ENCODE peak calls at places on chromosome 22, in eight cellular contexts. H is mesendoderm, V is trophoblast cell, K is iPS DF 6.9, E is fibroblast of lung, M is sigmoid colon, Q is stomach, J is transverse colon. U is an unnamed sample. For H3K4me1, the result is how much of the 10 kb centered on the place peaks cover.

GRCh38 chr22:20211997-20212753 is 55.9 kb downstream of the RTN4R start:
- DNase-seq in H (no peak), M (peak), J (peak), K (no peak), Q (peak), V (no peak), E (peak), U (no peak)

GRCh38 chr22:42074846-42075245 is 798 bp downstream of the PHETA2 start:
- DNase-seq in M (no peak), V (no peak), K (no peak), H (no peak), E (no peak), Q (no peak), J (no peak), U (no peak)

GRCh38 chr22:22702159-22702873 is 57.9 kb downstream of the GGTLC2 start:
- DNase-seq in J (peak), Q (no peak), M (no peak), V (no peak), H (peak), K (no peak), E (no peak), U (peak)

GRCh38 chr22:39026509-39027150 is 5.7 kb downstream of the APOBEC3D start:
- DNase-seq in E (no peak), H (no peak), J (no peak), M (no peak), V (peak), Q (no peak), K (no peak), U (no peak)

GRCh38 chr22:36714110-36714509 is 10.6 kb upstream of the CACNG2 start:
- DNase-seq in E (no peak), K (no peak), Q (no peak), V (no peak), J (no peak), H (no peak), M (no peak), U (no peak)

GRCh38 chr22:35102663-35103062 is 36.7 kb downstream of the ISX start:
- DNase-seq in E (no peak), M (no peak), Q (no peak), H (peak), V (peak), J (peak), K (peak), U (peak)

GRCh38 chr22:25661067-25661466 is 80.9 kb upstream of the MYO18B start:
- DNase-seq in M (no peak), V (no peak), K (no peak), Q (no peak), E (peak), J (no peak), H (no peak), U (no peak)

GRCh38 chr22:28940441-28940840 is 57.1 kb downstream of the ZNRF3 start:
- DNase-seq in J (no peak), K (no peak), Q (no peak), V (no peak), H (no peak), M (no peak), E (no peak), U (peak)

GRCh38 chr22:38413085-38414008 is 41.7 kb downstream of the KCNJ4 start:
- DNase-seq in M (peak), V (peak), K (no peak), E (no peak), J (peak), Q (peak), H (no peak), U (no peak)

GRCh38 chr22:23893957-23894709 is at the start of gene MIF:
- DNase-seq in Q (peak), K (peak), H (peak), V (peak), E (peak), M (peak), J (peak), U (peak)

GRCh38 chr22:25110846-25111578 is 88.6 kb upstream of the CRYBB3 start:
- DNase-seq in Q (peak), K (peak), E (peak), M (peak), V (peak), H (peak), J (peak), U (peak)

GRCh38 chr22:24189249-24190158 is 8.2 kb downstream of the SUSD2 start:
- DNase-seq in V (peak), K (peak), H (peak), J (peak), M (peak), E (peak), Q (peak), U (peak)

DNA sequence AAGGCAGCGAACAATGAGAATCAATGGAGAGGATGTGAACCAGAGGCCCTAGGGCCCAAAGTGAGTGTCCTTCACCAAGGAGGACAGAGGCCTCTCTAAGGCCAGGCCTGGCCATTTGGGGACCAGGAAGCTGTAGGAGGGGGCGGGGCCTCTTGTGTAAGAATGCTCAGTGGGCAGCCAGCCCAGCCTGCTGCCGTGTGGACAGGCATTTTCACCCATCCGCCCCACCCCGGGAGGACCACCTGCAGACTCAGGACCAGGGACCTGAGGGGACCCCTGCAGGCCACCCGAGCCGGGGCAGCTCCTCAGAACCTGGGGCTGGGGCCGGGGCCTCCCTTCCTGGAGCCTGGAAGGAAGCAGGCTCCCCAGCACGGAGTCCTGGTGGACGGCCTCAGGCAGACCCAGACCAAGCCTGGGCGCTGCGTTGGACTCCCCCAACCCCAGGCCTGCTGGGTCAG is 1.7 kb upstream of the TRABD start:
- DNase-seq in E (peak), K (no peak), M (peak), H (no peak), J (peak), Q (peak), V (no peak), U (peak)
- H3K4me3 ChIP-seq in E (no peak), K (no peak), M (no peak), H (no peak), J (no peak), Q (no peak), V (no peak), U (no peak)

DNA sequence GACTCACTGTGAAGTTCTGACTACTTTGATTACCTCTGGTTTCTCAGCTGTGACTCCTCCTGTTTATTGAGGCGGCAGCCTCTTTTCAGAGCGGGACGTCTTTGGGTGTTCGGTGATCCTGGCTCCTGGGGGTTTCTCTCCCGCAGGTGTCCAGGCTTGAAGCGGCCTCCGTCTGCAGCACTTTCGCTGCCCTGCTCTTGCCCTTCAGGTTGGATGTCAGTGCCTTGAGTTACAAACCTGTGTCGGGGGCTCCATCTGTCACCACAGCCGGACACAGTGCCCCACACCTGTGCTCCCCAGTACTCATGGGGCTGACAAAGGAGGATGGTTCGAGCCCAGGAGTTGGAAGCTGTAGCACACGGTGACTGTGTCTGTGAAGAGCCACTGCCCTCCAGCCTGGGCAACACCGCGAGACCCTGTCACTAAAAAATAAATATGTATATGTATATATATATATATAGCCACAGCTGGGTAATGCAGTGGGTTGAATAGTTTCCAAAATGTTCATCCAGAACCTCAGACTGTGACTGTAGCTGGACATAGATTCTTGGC is 104.1 kb downstream of the BRD1 start:
- DNase-seq in Q (no peak), J (no peak), H (no peak), M (no peak), V (no peak), K (no peak), E (no peak), U (no peak)
- H3K27ac ChIP-seq in Q (no peak), J (no peak), H (no peak), M (no peak), V (no peak), K (no peak), E (no peak), U (no peak)

DNA sequence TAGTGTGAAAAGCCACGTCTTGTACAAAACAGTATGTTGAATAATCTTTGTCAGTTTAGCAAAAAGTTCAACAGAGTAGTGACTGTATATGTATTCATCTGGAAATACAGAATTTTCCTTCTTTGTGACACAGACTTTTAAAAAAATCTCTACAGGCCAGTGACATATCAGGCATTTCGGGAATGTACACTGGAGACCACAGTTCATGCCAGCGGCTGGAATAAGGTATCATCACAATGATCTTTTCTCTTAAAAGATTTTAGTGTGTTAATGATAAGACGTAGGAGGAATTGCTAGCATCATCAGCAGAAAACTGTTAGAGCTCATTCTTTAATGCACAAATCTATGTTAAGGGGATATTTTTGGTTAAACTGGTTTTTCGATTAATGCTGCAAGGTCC is 57.4 kb downstream of the BCL2L13 start:
- DNase-seq in E (no peak), M (no peak), J (no peak), Q (no peak), V (peak), K (no peak), H (no peak), U (no peak)
- H3K4me1 ChIP-seq in E (under half), M (under half), J (under half), Q (under half), V (under half), K (under half), H (under half), U (under half)

DNA sequence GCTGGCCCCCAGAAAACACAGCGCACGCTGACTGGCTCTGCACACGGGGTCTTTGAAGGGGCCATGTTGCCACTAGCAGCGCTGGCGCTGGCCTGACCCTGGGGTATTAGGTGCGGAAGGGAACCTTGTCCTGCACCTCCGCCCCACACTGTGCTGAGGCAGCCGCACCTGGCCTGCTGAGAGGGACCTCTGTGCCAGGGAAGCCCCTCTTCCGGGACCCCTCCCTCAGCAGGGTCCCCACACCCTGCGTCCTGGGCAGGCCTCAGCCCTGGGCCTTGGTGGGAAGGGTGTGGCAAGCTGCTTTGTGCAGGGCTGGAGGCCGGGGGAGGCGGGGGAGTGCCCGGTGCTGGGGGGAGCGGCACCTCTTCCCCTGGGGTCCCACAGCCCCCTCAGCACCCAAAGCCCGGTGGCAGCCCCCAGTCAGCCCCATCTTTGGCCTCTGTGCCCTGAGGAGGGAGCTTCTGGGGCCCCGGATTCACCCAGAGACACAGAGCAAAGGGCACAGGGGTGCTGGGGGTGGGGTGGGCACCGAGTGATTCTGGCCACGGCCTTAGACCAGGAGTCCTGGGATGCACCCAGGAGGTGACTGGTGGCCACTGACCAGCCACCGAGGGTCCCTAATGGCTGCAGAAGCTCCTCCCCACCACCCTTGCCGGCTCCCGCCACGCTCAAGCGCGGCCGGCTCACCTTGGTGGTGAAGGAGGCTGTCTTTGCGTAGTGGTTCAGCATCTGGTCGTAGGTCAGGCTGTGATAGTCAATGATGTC is 11.4 kb downstream of the TTLL8 start:
- DNase-seq in V (no peak), K (no peak), M (peak), J (no peak), Q (no peak), H (no peak), E (no peak), U (no peak)
- H3K4me3 ChIP-seq in V (no peak), K (no peak), M (no peak), J (no peak), Q (no peak), H (no peak), E (no peak), U (no peak)